ENCODE peak calls at places on chromosomes 1 and 21, in nine cellular contexts. One of them, this sample, is unnamed.

GRCh38 chr1:8017495-8018310 is 8.4 kb downstream of the ERRFI1 start:
- DNase-seq in left ventricle myocardium inferior: no peak
- DNase-seq in Panc1: no peak
- DNase-seq in fibroblast of pulmonary artery: no peak
- DNase-seq in effector memory CD8-positive, alpha-beta T cell: no peak
- DNase-seq in activated CD8-positive, alpha-beta memory T cell treated with anti-CD3 and anti-CD28 coated beads for 24 hours: no peak
- DNase-seq in activated CD4-positive, CD25-positive, alpha-beta regulatory T cell treated with anti-CD3 and anti-CD28 coated beads, Interleukin-2, amount 50 U/mL, for 72 hours: no peak
- DNase-seq in stimulated activated CD8-positive, alpha-beta memory T cell treated with anti-CD3 and anti-CD28 coated beads, Interleukin-15, amount 100 ng/mL, for 1 hour: no peak
- DNase-seq in memory B cell: no peak
- DNase-seq in this sample: no peak

GRCh38 chr1:54480201-54480848 is 67.7 kb upstream of the ACOT11 start:
- DNase-seq in left ventricle myocardium inferior: no peak
- DNase-seq in Panc1: no peak
- DNase-seq in fibroblast of pulmonary artery: no peak
- DNase-seq in effector memory CD8-positive, alpha-beta T cell: no peak
- DNase-seq in activated CD8-positive, alpha-beta memory T cell treated with anti-CD3 and anti-CD28 coated beads for 24 hours: no peak
- DNase-seq in activated CD4-positive, CD25-positive, alpha-beta regulatory T cell treated with anti-CD3 and anti-CD28 coated beads, Interleukin-2, amount 50 U/mL, for 72 hours: no peak
- DNase-seq in stimulated activated CD8-positive, alpha-beta memory T cell treated with anti-CD3 and anti-CD28 coated beads, Interleukin-15, amount 100 ng/mL, for 1 hour: no peak
- DNase-seq in memory B cell: no peak
- DNase-seq in this sample: no peak

GRCh38 chr1:211386931-211387330 is 60.3 kb downstream of the TRAF5 start:
- DNase-seq in left ventricle myocardium inferior: no peak
- DNase-seq in Panc1: no peak
- DNase-seq in fibroblast of pulmonary artery: peak; percentile 77
- DNase-seq in effector memory CD8-positive, alpha-beta T cell: no peak
- DNase-seq in activated CD8-positive, alpha-beta memory T cell treated with anti-CD3 and anti-CD28 coated beads for 24 hours: no peak
- DNase-seq in activated CD4-positive, CD25-positive, alpha-beta regulatory T cell treated with anti-CD3 and anti-CD28 coated beads, Interleukin-2, amount 50 U/mL, for 72 hours: no peak
- DNase-seq in stimulated activated CD8-positive, alpha-beta memory T cell treated with anti-CD3 and anti-CD28 coated beads, Interleukin-15, amount 100 ng/mL, for 1 hour: no peak
- DNase-seq in memory B cell: no peak
- DNase-seq in this sample: no peak

GRCh38 chr1:24438423-24438901 is 22.9 kb downstream of the NIPAL3 start:
- DNase-seq in left ventricle myocardium inferior: peak; percentile 68
- DNase-seq in Panc1: no peak
- DNase-seq in fibroblast of pulmonary artery: peak; percentile 21
- DNase-seq in effector memory CD8-positive, alpha-beta T cell: no peak
- DNase-seq in activated CD8-positive, alpha-beta memory T cell treated with anti-CD3 and anti-CD28 coated beads for 24 hours: no peak
- DNase-seq in activated CD4-positive, CD25-positive, alpha-beta regulatory T cell treated with anti-CD3 and anti-CD28 coated beads, Interleukin-2, amount 50 U/mL, for 72 hours: no peak
- DNase-seq in stimulated activated CD8-positive, alpha-beta memory T cell treated with anti-CD3 and anti-CD28 coated beads, Interleukin-15, amount 100 ng/mL, for 1 hour: no peak
- DNase-seq in memory B cell: no peak
- DNase-seq in this sample: peak; percentile 45

GRCh38 chr1:37315236-37315870 is 159.0 kb upstream of the ZC3H12A start:
- DNase-seq in left ventricle myocardium inferior: no peak
- DNase-seq in Panc1: no peak
- DNase-seq in fibroblast of pulmonary artery: no peak
- DNase-seq in effector memory CD8-positive, alpha-beta T cell: no peak
- DNase-seq in activated CD8-positive, alpha-beta memory T cell treated with anti-CD3 and anti-CD28 coated beads for 24 hours: no peak
- DNase-seq in activated CD4-positive, CD25-positive, alpha-beta regulatory T cell treated with anti-CD3 and anti-CD28 coated beads, Interleukin-2, amount 50 U/mL, for 72 hours: no peak
- DNase-seq in stimulated activated CD8-positive, alpha-beta memory T cell treated with anti-CD3 and anti-CD28 coated beads, Interleukin-15, amount 100 ng/mL, for 1 hour: no peak
- DNase-seq in memory B cell: no peak
- DNase-seq in this sample: no peak

GRCh38 chr1:9859252-9860014 is 35.7 kb upstream of the CLSTN1 start:
- DNase-seq in left ventricle myocardium inferior: no peak
- DNase-seq in Panc1: no peak
- DNase-seq in fibroblast of pulmonary artery: peak; percentile 63
- DNase-seq in effector memory CD8-positive, alpha-beta T cell: no peak
- DNase-seq in activated CD8-positive, alpha-beta memory T cell treated with anti-CD3 and anti-CD28 coated beads for 24 hours: no peak
- DNase-seq in activated CD4-positive, CD25-positive, alpha-beta regulatory T cell treated with anti-CD3 and anti-CD28 coated beads, Interleukin-2, amount 50 U/mL, for 72 hours: no peak
- DNase-seq in stimulated activated CD8-positive, alpha-beta memory T cell treated with anti-CD3 and anti-CD28 coated beads, Interleukin-15, amount 100 ng/mL, for 1 hour: no peak
- DNase-seq in memory B cell: no peak
- DNase-seq in this sample: no peak

GRCh38 chr1:226066415-226067077 is 4.0 kb downstream of the H3-3A start:
- DNase-seq in left ventricle myocardium inferior: no peak
- DNase-seq in Panc1: no peak
- DNase-seq in fibroblast of pulmonary artery: peak; percentile 45
- DNase-seq in effector memory CD8-positive, alpha-beta T cell: no peak
- DNase-seq in activated CD8-positive, alpha-beta memory T cell treated with anti-CD3 and anti-CD28 coated beads for 24 hours: no peak
- DNase-seq in activated CD4-positive, CD25-positive, alpha-beta regulatory T cell treated with anti-CD3 and anti-CD28 coated beads, Interleukin-2, amount 50 U/mL, for 72 hours: no peak
- DNase-seq in stimulated activated CD8-positive, alpha-beta memory T cell treated with anti-CD3 and anti-CD28 coated beads, Interleukin-15, amount 100 ng/mL, for 1 hour: no peak
- DNase-seq in memory B cell: no peak
- DNase-seq in this sample: no peak

GRCh38 chr1:107407011-107407410 is 266.2 kb downstream of the NTNG1 start:
- DNase-seq in left ventricle myocardium inferior: no peak
- DNase-seq in Panc1: no peak
- DNase-seq in fibroblast of pulmonary artery: no peak
- DNase-seq in effector memory CD8-positive, alpha-beta T cell: no peak
- DNase-seq in activated CD8-positive, alpha-beta memory T cell treated with anti-CD3 and anti-CD28 coated beads for 24 hours: no peak
- DNase-seq in activated CD4-positive, CD25-positive, alpha-beta regulatory T cell treated with anti-CD3 and anti-CD28 coated beads, Interleukin-2, amount 50 U/mL, for 72 hours: no peak
- DNase-seq in stimulated activated CD8-positive, alpha-beta memory T cell treated with anti-CD3 and anti-CD28 coated beads, Interleukin-15, amount 100 ng/mL, for 1 hour: no peak
- DNase-seq in memory B cell: no peak
- DNase-seq in this sample: no peak

GRCh38 chr1:226950875-226951274 is 10.8 kb downstream of the COQ8A start:
- DNase-seq in left ventricle myocardium inferior: no peak
- DNase-seq in Panc1: no peak
- DNase-seq in fibroblast of pulmonary artery: no peak
- DNase-seq in effector memory CD8-positive, alpha-beta T cell: no peak
- DNase-seq in activated CD8-positive, alpha-beta memory T cell treated with anti-CD3 and anti-CD28 coated beads for 24 hours: no peak
- DNase-seq in activated CD4-positive, CD25-positive, alpha-beta regulatory T cell treated with anti-CD3 and anti-CD28 coated beads, Interleukin-2, amount 50 U/mL, for 72 hours: no peak
- DNase-seq in stimulated activated CD8-positive, alpha-beta memory T cell treated with anti-CD3 and anti-CD28 coated beads, Interleukin-15, amount 100 ng/mL, for 1 hour: no peak
- DNase-seq in memory B cell: no peak
- DNase-seq in this sample: no peak

GRCh38 chr21:31780944-31781343 is 49.0 kb upstream of the SCAF4 start:
- DNase-seq in left ventricle myocardium inferior: no peak
- DNase-seq in Panc1: no peak
- DNase-seq in fibroblast of pulmonary artery: no peak
- DNase-seq in effector memory CD8-positive, alpha-beta T cell: no peak
- DNase-seq in activated CD8-positive, alpha-beta memory T cell treated with anti-CD3 and anti-CD28 coated beads for 24 hours: no peak
- DNase-seq in activated CD4-positive, CD25-positive, alpha-beta regulatory T cell treated with anti-CD3 and anti-CD28 coated beads, Interleukin-2, amount 50 U/mL, for 72 hours: no peak
- DNase-seq in stimulated activated CD8-positive, alpha-beta memory T cell treated with anti-CD3 and anti-CD28 coated beads, Interleukin-15, amount 100 ng/mL, for 1 hour: no peak
- DNase-seq in memory B cell: no peak
- DNase-seq in this sample: no peak

GRCh38 chr1:3028531-3029282 is 7.4 kb downstream of the ACTRT2 start:
- DNase-seq in left ventricle myocardium inferior: no peak
- DNase-seq in Panc1: no peak
- DNase-seq in fibroblast of pulmonary artery: no peak
- DNase-seq in effector memory CD8-positive, alpha-beta T cell: no peak
- DNase-seq in activated CD8-positive, alpha-beta memory T cell treated with anti-CD3 and anti-CD28 coated beads for 24 hours: no peak
- DNase-seq in activated CD4-positive, CD25-positive, alpha-beta regulatory T cell treated with anti-CD3 and anti-CD28 coated beads, Interleukin-2, amount 50 U/mL, for 72 hours: peak; percentile 9
- DNase-seq in stimulated activated CD8-positive, alpha-beta memory T cell treated with anti-CD3 and anti-CD28 coated beads, Interleukin-15, amount 100 ng/mL, for 1 hour: no peak
- DNase-seq in memory B cell: no peak
- DNase-seq in this sample: no peak

GRCh38 chr21:44490816-44491215 is 35.5 kb downstream of the LRRC3 start:
- DNase-seq in left ventricle myocardium inferior: no peak
- DNase-seq in Panc1: no peak
- DNase-seq in fibroblast of pulmonary artery: no peak
- DNase-seq in effector memory CD8-positive, alpha-beta T cell: no peak
- DNase-seq in activated CD8-positive, alpha-beta memory T cell treated with anti-CD3 and anti-CD28 coated beads for 24 hours: no peak
- DNase-seq in activated CD4-positive, CD25-positive, alpha-beta regulatory T cell treated with anti-CD3 and anti-CD28 coated beads, Interleukin-2, amount 50 U/mL, for 72 hours: no peak
- DNase-seq in stimulated activated CD8-positive, alpha-beta memory T cell treated with anti-CD3 and anti-CD28 coated beads, Interleukin-15, amount 100 ng/mL, for 1 hour: no peak
- DNase-seq in memory B cell: no peak
- DNase-seq in this sample: no peak

GRCh38 chr1:20385630-20386029 is 95.0 kb downstream of the VWA5B1 start:
- DNase-seq in left ventricle myocardium inferior: no peak
- DNase-seq in Panc1: no peak
- DNase-seq in fibroblast of pulmonary artery: no peak
- DNase-seq in effector memory CD8-positive, alpha-beta T cell: no peak
- DNase-seq in activated CD8-positive, alpha-beta memory T cell treated with anti-CD3 and anti-CD28 coated beads for 24 hours: no peak
- DNase-seq in activated CD4-positive, CD25-positive, alpha-beta regulatory T cell treated with anti-CD3 and anti-CD28 coated beads, Interleukin-2, amount 50 U/mL, for 72 hours: no peak
- DNase-seq in stimulated activated CD8-positive, alpha-beta memory T cell treated with anti-CD3 and anti-CD28 coated beads, Interleukin-15, amount 100 ng/mL, for 1 hour: no peak
- DNase-seq in memory B cell: no peak
- DNase-seq in this sample: no peak

GRCh38 chr21:29190920-29191319 is 60.5 kb downstream of the MAP3K7CL start:
- DNase-seq in left ventricle myocardium inferior: no peak
- DNase-seq in Panc1: no peak
- DNase-seq in fibroblast of pulmonary artery: peak; percentile 73
- DNase-seq in effector memory CD8-positive, alpha-beta T cell: no peak
- DNase-seq in activated CD8-positive, alpha-beta memory T cell treated with anti-CD3 and anti-CD28 coated beads for 24 hours: no peak
- DNase-seq in activated CD4-positive, CD25-positive, alpha-beta regulatory T cell treated with anti-CD3 and anti-CD28 coated beads, Interleukin-2, amount 50 U/mL, for 72 hours: no peak
- DNase-seq in stimulated activated CD8-positive, alpha-beta memory T cell treated with anti-CD3 and anti-CD28 coated beads, Interleukin-15, amount 100 ng/mL, for 1 hour: no peak
- DNase-seq in memory B cell: no peak
- DNase-seq in this sample: no peak

GRCh38 chr1:228544021-228544850 is 57.1 kb downstream of the RNF187 start:
- DNase-seq in left ventricle myocardium inferior: no peak
- DNase-seq in Panc1: no peak
- DNase-seq in fibroblast of pulmonary artery: no peak
- DNase-seq in effector memory CD8-positive, alpha-beta T cell: no peak
- DNase-seq in activated CD8-positive, alpha-beta memory T cell treated with anti-CD3 and anti-CD28 coated beads for 24 hours: no peak
- DNase-seq in activated CD4-positive, CD25-positive, alpha-beta regulatory T cell treated with anti-CD3 and anti-CD28 coated beads, Interleukin-2, amount 50 U/mL, for 72 hours: no peak
- DNase-seq in stimulated activated CD8-positive, alpha-beta memory T cell treated with anti-CD3 and anti-CD28 coated beads, Interleukin-15, amount 100 ng/mL, for 1 hour: no peak
- DNase-seq in memory B cell: no peak
- DNase-seq in this sample: no peak

GRCh38 chr1:226717256-226717909 is 21.7 kb downstream of the ITPKB start:
- DNase-seq in left ventricle myocardium inferior: peak; percentile 46
- DNase-seq in Panc1: peak; percentile 55
- DNase-seq in fibroblast of pulmonary artery: no peak
- DNase-seq in effector memory CD8-positive, alpha-beta T cell: no peak
- DNase-seq in activated CD8-positive, alpha-beta memory T cell treated with anti-CD3 and anti-CD28 coated beads for 24 hours: no peak
- DNase-seq in activated CD4-positive, CD25-positive, alpha-beta regulatory T cell treated with anti-CD3 and anti-CD28 coated beads, Interleukin-2, amount 50 U/mL, for 72 hours: no peak
- DNase-seq in stimulated activated CD8-positive, alpha-beta memory T cell treated with anti-CD3 and anti-CD28 coated beads, Interleukin-15, amount 100 ng/mL, for 1 hour: no peak
- DNase-seq in memory B cell: no peak
- DNase-seq in this sample: peak; percentile 38

GRCh38 chr1:181482521-181483083 is 715 bp upstream of the CACNA1E start:
- DNase-seq in left ventricle myocardium inferior: no peak
- DNase-seq in Panc1: no peak
- DNase-seq in fibroblast of pulmonary artery: no peak
- DNase-seq in effector memory CD8-positive, alpha-beta T cell: no peak
- DNase-seq in activated CD8-positive, alpha-beta memory T cell treated with anti-CD3 and anti-CD28 coated beads for 24 hours: peak; percentile 62
- DNase-seq in activated CD4-positive, CD25-positive, alpha-beta regulatory T cell treated with anti-CD3 and anti-CD28 coated beads, Interleukin-2, amount 50 U/mL, for 72 hours: no peak
- DNase-seq in stimulated activated CD8-positive, alpha-beta memory T cell treated with anti-CD3 and anti-CD28 coated beads, Interleukin-15, amount 100 ng/mL, for 1 hour: no peak
- DNase-seq in memory B cell: no peak
- DNase-seq in this sample: peak; percentile 37